ENCODE peak calls at places on chromosomes 6 and 20, in seven cellular contexts. O, T, Q, J, Y, X and I are unnamed samples.

GRCh38 chr6:149897015-149897697 is 757 bp downstream of the RAET1E start:
- DNase-seq in Y (peak; percentile 70), O (peak; percentile 76), J (peak; percentile 83), T (no peak), Q (peak; percentile 96), X (peak; percentile 79), I (peak; percentile 87)

GRCh38 chr6:153790048-153790447 is 249.0 kb upstream of the OPRM1 start:
- DNase-seq in T (no peak), O (no peak), Y (peak; percentile 97), X (no peak), Q (peak; percentile 1), J (no peak), I (no peak)

GRCh38 chr6:149988550-149989336 is 25.0 kb downstream of the ULBP1 start:
- DNase-seq in Q (no peak), T (no peak), O (no peak), X (no peak), Y (no peak), J (no peak), I (no peak)

GRCh38 chr6:163630991-163631390 is 216.5 kb downstream of the QKI start:
- DNase-seq in Q (no peak), Y (no peak), X (no peak), O (no peak), J (no peak), T (no peak), I (no peak)

GRCh38 chr6:6438286-6438685 is 117.8 kb upstream of the F13A1 start:
- DNase-seq in J (no peak), X (no peak), O (no peak), T (no peak), Q (no peak), Y (no peak), I (no peak)

GRCh38 chr6:156828280-156828703 is 51.1 kb downstream of the ARID1B start:
- DNase-seq in T (no peak), Q (peak; percentile 74), Y (peak; percentile 80), O (no peak), J (no peak), X (no peak), I (no peak)

GRCh38 chr20:38894091-38894847 is 31.9 kb upstream of the FAM83D start:
- DNase-seq in Q (no peak), O (no peak), T (no peak), Y (no peak), J (peak; percentile 50), X (no peak), I (no peak)

GRCh38 chr20:4135385-4136077 is 120.2 kb upstream of the RNF24 start:
- DNase-seq in X (no peak), Y (peak; percentile 98), J (no peak), Q (peak; percentile 90), T (no peak), O (no peak), I (no peak)

GRCh38 chr20:14948416-14948815 is 611.0 kb upstream of the FLRT3 start:
- DNase-seq in J (no peak), X (no peak), O (no peak), Y (no peak), T (peak; percentile 14), Q (no peak), I (no peak)

GRCh38 chr6:14272111-14273085 is 154.8 kb downstream of the CD83 start:
- DNase-seq in T (no peak), X (no peak), J (no peak), Q (no peak), O (no peak), Y (peak; percentile 66), I (no peak)

GRCh38 chr20:17494201-17494600 is 37.0 kb downstream of the BFSP1 start:
- DNase-seq in Q (no peak), J (no peak), Y (no peak), T (no peak), O (no peak), X (no peak), I (peak; percentile 27)

GRCh38 chr6:82612475-82612874 is 248.9 kb downstream of the TPBG start:
- DNase-seq in Q (peak; percentile 73), X (no peak), T (no peak), J (no peak), Y (no peak), O (no peak), I (no peak)

GRCh38 chr20:45918182-45918737 is 6.3 kb upstream of the PLTP start:
- DNase-seq in J (peak; percentile 41), Q (peak; percentile 28), Y (no peak), T (no peak), O (no peak), X (no peak), I (no peak)

GRCh38 chr20:56944546-56944945 is 315.4 kb downstream of the TFAP2C start:
- DNase-seq in O (no peak), X (no peak), T (no peak), Y (no peak), J (no peak), Q (no peak), I (no peak)

GRCh38 chr20:36199293-36200257 is 36.7 kb upstream of the AAR2 start:
- DNase-seq in X (peak; percentile 65), O (peak; percentile 74), T (peak; percentile 87), Q (peak; percentile 87), J (peak; percentile 75), Y (peak; percentile 84), I (peak; percentile 70)

GRCh38 chr6:137309078-137309762 is 90.0 kb upstream of the IFNGR1 start:
- DNase-seq in Q (peak; percentile 32), O (peak; percentile 84), T (peak; percentile 23), Y (peak; percentile 84), J (peak; percentile 73), X (peak; percentile 61), I (peak; percentile 85)

GRCh38 chr20:31894980-31895675 is 24.7 kb downstream of the TTLL9 start:
- DNase-seq in X (no peak), O (peak; percentile 54), Q (peak; percentile 78), J (peak; percentile 29), T (peak; percentile 73), Y (peak; percentile 25), I (no peak)

GRCh38 chr6:11714116-11714797 is 64.3 kb downstream of the ADTRP start:
- DNase-seq in X (no peak), J (no peak), O (no peak), T (no peak), Q (no peak), Y (no peak), I (no peak)

GRCh38 chr6:21164768-21165326 is 428.7 kb upstream of the SOX4 start:
- DNase-seq in O (no peak), J (no peak), Q (no peak), Y (peak; percentile 24), T (no peak), X (no peak), I (no peak)

DNA sequence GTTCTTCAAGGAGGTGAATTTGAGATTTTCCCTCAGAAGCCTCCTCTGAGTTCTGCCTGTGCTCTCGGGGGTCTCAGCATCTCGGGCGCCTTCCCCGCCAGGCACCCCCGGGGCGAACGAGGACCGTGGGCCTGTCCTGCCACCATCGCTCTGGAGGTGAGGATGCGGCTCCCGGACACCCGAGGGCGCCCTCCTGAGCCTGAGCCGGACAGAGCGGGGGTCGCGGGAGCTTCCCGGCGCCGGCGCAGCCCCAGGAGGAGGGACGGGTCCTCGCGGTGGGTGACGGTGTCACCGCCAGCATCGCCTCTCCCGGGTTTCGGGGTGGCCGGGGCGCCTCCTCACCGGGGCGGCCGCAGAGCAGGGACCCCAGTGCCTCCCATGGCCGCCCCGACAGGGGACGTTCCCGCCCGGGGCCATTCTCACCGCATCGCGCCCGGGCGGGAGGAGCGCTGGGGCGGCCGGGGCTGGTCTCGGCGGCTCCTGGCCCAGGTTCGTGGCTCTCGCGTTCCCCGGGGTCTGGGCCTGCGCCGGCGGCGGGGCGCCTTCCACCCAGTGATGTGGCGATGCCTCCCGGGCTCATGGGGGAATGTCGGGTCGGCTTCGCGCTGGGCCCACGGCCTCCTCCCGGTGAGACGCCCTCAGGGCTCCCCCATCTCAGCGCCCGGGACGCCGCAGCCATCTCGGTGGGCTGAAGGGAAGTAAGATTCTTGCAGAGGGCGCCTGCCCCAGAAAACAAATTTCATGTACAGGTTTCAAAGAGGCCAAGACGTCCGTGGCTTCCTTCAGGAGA is 210.5 kb downstream of the ERMARD start:
- DNase-seq in Q (no peak), J (peak; percentile 37), O (peak; percentile 67), Y (no peak), T (peak; percentile 60), X (peak; percentile 53), I (peak; percentile 46)
- H3K4me3 ChIP-seq in Q (peak overlapping the region; percentile 44), J (peak overlapping the region; percentile 72), O (peak overlapping the region; percentile 45), Y (no peak overlapping the region), T (peak overlapping the region; percentile 30), X (peak overlapping the region; percentile 69), I (peak overlapping the region; percentile 25)

GRCh38 chr6:127518212-127518709 is 874 bp downstream of the MTCL3 start:
- DNase-seq in Y (no peak), T (no peak), X (no peak), J (no peak), Q (no peak), O (no peak), I (no peak)
- H3K4me3 ChIP-seq in Y (peak overlapping the region; percentile 54), T (no peak overlapping the region), X (no peak overlapping the region), J (peak overlapping the region; percentile 56), Q (no peak overlapping the region), O (no peak overlapping the region), I (no peak overlapping the region)

GRCh38 chr6:53067799-53068442 is 2.7 kb downstream of the FBXO9 start:
- DNase-seq in O (no peak), T (no peak), X (no peak), Y (no peak), Q (no peak), J (no peak), I (no peak)

GRCh38 chr6:53066059-53066406 is 829 bp downstream of the FBXO9 start:
- DNase-seq in T (no peak), Q (peak; percentile 67), X (peak; percentile 52), J (peak; percentile 34), O (peak; percentile 81), Y (no peak), I (peak; percentile 69)

GRCh38 chr6:53065266-53066058 is at the start of gene FBXO9:
- DNase-seq in J (peak; percentile 72), T (peak; percentile 84), O (peak; percentile 89), X (peak; percentile 83), Y (no peak), Q (peak; percentile 83), I (peak; percentile 85)

GRCh38 chr6:53067307-53067706 is 2.1 kb downstream of the FBXO9 start:
- DNase-seq in X (no peak), O (no peak), Y (no peak), T (no peak), J (no peak), Q (no peak), I (no peak)

GRCh38 chr6:53066874-53067273 is 1.7 kb downstream of the FBXO9 start:
- DNase-seq in O (no peak), X (no peak), J (no peak), Q (no peak), Y (no peak), T (no peak), I (no peak)
- H3K4me3 ChIP-seq in O (no peak overlapping the region), X (peak overlapping the region; percentile 81), J (peak overlapping the region; percentile 78), Q (peak overlapping the region; percentile 97), Y (no peak overlapping the region), T (no peak overlapping the region), I (no peak overlapping the region)

GRCh38 chr6:31877651-31878161 is 1.1 kb downstream of the SLC44A4 start:
- DNase-seq in O (peak; percentile 80), Q (no peak), T (peak; percentile 19), Y (no peak), J (no peak), X (no peak), I (no peak)

GRCh38 chr6:31878761-31879542 is at the start of gene SLC44A4:
- DNase-seq in O (peak; percentile 69), T (no peak), X (no peak), J (no peak), Y (no peak), Q (no peak), I (no peak)

GRCh38 chr6:31879901-31880300 is 1.1 kb upstream of the SLC44A4 start:
- DNase-seq in X (no peak), T (no peak), Q (no peak), Y (no peak), O (no peak), J (no peak), I (no peak)

GRCh38 chr6:31877125-31877650 is 1.6 kb downstream of the SLC44A4 start:
- DNase-seq in T (no peak), X (no peak), O (no peak), Y (no peak), Q (no peak), J (no peak), I (no peak)

GRCh38 chr6:31878222-31878621 is 575 bp downstream of the SLC44A4 start:
- DNase-seq in X (no peak), Y (no peak), O (peak; percentile 58), J (no peak), T (no peak), Q (no peak), I (no peak)
- H3K4me3 ChIP-seq in X (no peak overlapping the region), Y (no peak overlapping the region), O (peak overlapping the region; percentile 39), J (no peak overlapping the region), T (no peak overlapping the region), Q (no peak overlapping the region), I (no peak overlapping the region)